ENCODE peak calls at places on chromosomes 11 and 22, in nine cellular contexts. L is ELF-1, J is fibroblast of mammary gland, K is pancreas, O is posterior vena cava, U is islet precursor cell, Y is HCT116, M is RPMI7951, W is NCI-H1930. T is an unnamed sample.

GRCh38 chr11:110026823-110027626 is 66.2 kb upstream of the ZC3H12C start:
- DNase-seq in L (no peak), J (no peak), K (no peak), O (no peak), U (no peak), Y (no peak), M (peak), W (no peak), T (no peak)

GRCh38 chr22:44331881-44332714 is 19.3 kb upstream of the SHISAL1 start:
- DNase-seq in L (peak), J (no peak), K (no peak), O (no peak), U (no peak), Y (no peak), M (no peak), W (no peak), T (peak)

GRCh38 chr11:6391548-6392134 is 1.4 kb downstream of the SMPD1 start:
- DNase-seq in L (no peak), J (no peak), K (peak), O (no peak), U (no peak), Y (no peak), M (no peak), W (no peak), T (no peak)

GRCh38 chr11:33778682-33779081 is 4.4 kb upstream of the FBXO3 start:
- DNase-seq in L (no peak), J (peak), K (no peak), O (no peak), U (no peak), Y (no peak), M (peak), W (no peak), T (no peak)

GRCh38 chr22:42695294-42695693 is 25.4 kb downstream of the A4GALT start:
- DNase-seq in L (no peak), J (no peak), K (no peak), O (no peak), U (no peak), Y (no peak), M (no peak), W (no peak), T (no peak)

GRCh38 chr11:1629326-1630185 is at the start of gene KRTAP5-5:
- DNase-seq in L (no peak), J (no peak), K (no peak), O (peak), U (no peak), Y (no peak), M (no peak), W (no peak), T (no peak)

GRCh38 chr11:70695086-70695960 is 297.0 kb downstream of the CTTN start:
- DNase-seq in L (no peak), J (peak), K (no peak), O (no peak), U (no peak), Y (no peak), M (no peak), W (no peak), T (no peak)

GRCh38 chr11:47001666-47002285 is 65.2 kb downstream of the CSTPP1 start:
- DNase-seq in L (no peak), J (peak), K (no peak), O (no peak), U (no peak), Y (no peak), M (no peak), W (no peak), T (no peak)

GRCh38 chr11:12083380-12083779 is 27.0 kb upstream of the MICAL2 start:
- DNase-seq in L (no peak), J (no peak), K (no peak), O (no peak), U (peak), Y (no peak), M (no peak), W (no peak), T (no peak)

GRCh38 chr11:73520358-73521061 is 77.4 kb downstream of the FAM168A start:
- DNase-seq in L (no peak), J (peak), K (no peak), O (no peak), U (no peak), Y (no peak), M (peak), W (no peak), T (no peak)

GRCh38 chr11:109247071-109247470 is 174.9 kb upstream of the C11orf87 start:
- DNase-seq in L (no peak), J (peak), K (no peak), O (no peak), U (no peak), Y (no peak), M (peak), W (no peak), T (no peak)

GRCh38 chr11:120520091-120520822 is 8.7 kb downstream of the GRIK4 start:
- DNase-seq in L (no peak), J (no peak), K (no peak), O (peak), U (no peak), Y (no peak), M (no peak), W (no peak), T (no peak)

GRCh38 chr11:44733877-44734276 is 7.1 kb downstream of the TSPAN18 start:
- DNase-seq in L (peak), J (no peak), K (no peak), O (no peak), U (no peak), Y (no peak), M (no peak), W (no peak), T (peak)

T was measured in nephron progenitor cell.